ENCODE peak calls at places on chromosomes 11 and 22, in nine cellular contexts. Q, U, S, J, G, H, R, W and A are unnamed samples.

GRCh38 chr11:76978818-76979217 is 55.4 kb upstream of the B3GNT6 start:
- DNase-seq in Q (no peak), U (no peak), S (no peak), J (no peak), G (no peak), H (no peak), R (no peak), W (no peak), A (no peak)

GRCh38 chr11:35012467-35013191 is 96.2 kb downstream of the PDHX start:
- DNase-seq in Q (no peak), U (no peak), S (no peak), J (no peak), G (no peak), H (no peak), R (no peak), W (no peak), A (no peak)

GRCh38 chr22:22702159-22702873 is 57.9 kb downstream of the GGTLC2 start:
- DNase-seq in Q (peak), U (no peak), S (peak), J (no peak), G (no peak), H (no peak), R (no peak), W (no peak), A (no peak)

GRCh38 chr22:27990879-27991278 is 71.8 kb upstream of the PITPNB start:
- DNase-seq in Q (peak), U (peak), S (peak), J (peak), G (peak), H (peak), R (peak), W (peak), A (peak)

GRCh38 chr22:34917239-34917638 is 148.7 kb upstream of the ISX start:
- DNase-seq in Q (no peak), U (no peak), S (no peak), J (no peak), G (no peak), H (no peak), R (no peak), W (no peak), A (no peak)

GRCh38 chr11:92870241-92870826 is 99.1 kb upstream of the MTNR1B start:
- DNase-seq in Q (no peak), U (peak), S (no peak), J (no peak), G (no peak), H (no peak), R (no peak), W (no peak), A (no peak)

GRCh38 chr11:125164422-125165110 is at the start of gene PKNOX2:
- DNase-seq in Q (peak), U (peak), S (peak), J (peak), G (peak), H (peak), R (peak), W (peak), A (no peak)

GRCh38 chr22:49087163-49087562 is 740.5 kb downstream of the BRD1 start:
- DNase-seq in Q (no peak), U (no peak), S (no peak), J (no peak), G (no peak), H (no peak), R (no peak), W (peak), A (no peak)

GRCh38 chr11:84089072-84090057 is 803.2 kb upstream of the CCDC90B start:
- DNase-seq in Q (no peak), U (no peak), S (no peak), J (no peak), G (no peak), H (no peak), R (peak), W (no peak), A (no peak)

GRCh38 chr11:533586-534196 is 1.7 kb downstream of the HRAS start:
- DNase-seq in Q (no peak), U (no peak), S (peak), J (no peak), G (no peak), H (no peak), R (no peak), W (no peak), A (no peak)

GRCh38 chr11:2399488-2400068 is 972 bp upstream of the TSSC4 start:
- DNase-seq in Q (peak), U (no peak), S (no peak), J (no peak), G (no peak), H (no peak), R (no peak), W (no peak), A (peak)

GRCh38 chr22:24028533-24028932 is 17.4 kb downstream of the CABIN1 start:
- DNase-seq in Q (no peak), U (no peak), S (no peak), J (no peak), G (no peak), H (no peak), R (no peak), W (no peak), A (no peak)

GRCh38 chr11:15104166-15104565 is 10.6 kb upstream of the INSC start:
- DNase-seq in Q (no peak), U (peak), S (no peak), J (no peak), G (no peak), H (no peak), R (no peak), W (no peak), A (no peak)

GRCh38 chr11:101583180-101584128 is at the start of gene TRPC6:
- DNase-seq in Q (peak), U (peak), S (no peak), J (peak), G (no peak), H (peak), R (peak), W (peak), A (no peak)

GRCh38 chr11:126816655-126817054 is 183.9 kb downstream of the KIRREL3 start:
- DNase-seq in Q (no peak), U (no peak), S (no peak), J (no peak), G (no peak), H (no peak), R (peak), W (no peak), A (no peak)

GRCh38 chr11:104089481-104089880 is 53.0 kb downstream of the DDI1 start:
- DNase-seq in Q (no peak), U (no peak), S (no peak), J (no peak), G (no peak), H (no peak), R (no peak), W (no peak), A (no peak)

GRCh38 chr22:19223617-19224016 is 45.1 kb upstream of the SLC25A1 start:
- DNase-seq in Q (no peak), U (no peak), S (peak), J (no peak), G (no peak), H (no peak), R (no peak), W (no peak), A (no peak)

GRCh38 chr11:92527467-92527866 is 302.8 kb downstream of the FAT3 start:
- DNase-seq in Q (no peak), U (no peak), S (no peak), J (no peak), G (no peak), H (no peak), R (no peak), W (no peak), A (no peak)

GRCh38 chr11:66317766-66318575 is 1.1 kb upstream of the CD248 start:
- DNase-seq in Q (peak), U (peak), S (peak), J (peak), G (no peak), H (peak), R (peak), W (peak), A (no peak)

GRCh38 chr11:35290876-35291275 is 128.5 kb downstream of the SLC1A2 start:
- DNase-seq in Q (no peak), U (no peak), S (no peak), J (no peak), G (no peak), H (no peak), R (no peak), W (no peak), A (no peak)

GRCh38 chr22:50420015-50420414 is 54.8 kb downstream of the SBF1 start:
- DNase-seq in Q (no peak), U (no peak), S (no peak), J (peak), G (no peak), H (no peak), R (no peak), W (no peak), A (no peak)

GRCh38 chr22:44127353-44127752 is 53.4 kb upstream of the PARVG start:
- DNase-seq in Q (no peak), U (no peak), S (no peak), J (peak), G (no peak), H (no peak), R (no peak), W (peak), A (no peak)

GRCh38 chr11:11525283-11525682 is 96.5 kb downstream of the GALNT18 start:
- DNase-seq in Q (no peak), U (no peak), S (no peak), J (no peak), G (no peak), H (no peak), R (no peak), W (no peak), A (no peak)

GRCh38 chr22:29587938-29588699 is 7.2 kb upstream of the NIPSNAP1 start:
- DNase-seq in Q (no peak), U (peak), S (no peak), J (no peak), G (no peak), H (no peak), R (no peak), W (no peak), A (peak)

GRCh38 chr11:75949023-75949672 is 134.1 kb downstream of the UVRAG start:
- DNase-seq in Q (no peak), U (peak), S (no peak), J (no peak), G (no peak), H (no peak), R (no peak), W (no peak), A (no peak)

GRCh38 chr22:31800065-31800464 is 46.2 kb downstream of the DEPDC5 start:
- DNase-seq in Q (no peak), U (peak), S (no peak), J (no peak), G (no peak), H (no peak), R (no peak), W (no peak), A (no peak)

GRCh38 chr11:66146940-66147339 is 76.9 kb downstream of the PACS1 start:
- DNase-seq in Q (no peak), U (no peak), S (no peak), J (no peak), G (no peak), H (no peak), R (no peak), W (no peak), A (no peak)

GRCh38 chr11:60280412-60280811 is at the start of gene MS4A4A:
- DNase-seq in Q (peak), U (no peak), S (no peak), J (no peak), G (no peak), H (no peak), R (no peak), W (no peak), A (no peak)

GRCh38 chr11:44264761-44265160 is 45.2 kb downstream of the ALX4 start:
- DNase-seq in Q (no peak), U (no peak), S (no peak), J (no peak), G (no peak), H (no peak), R (no peak), W (no peak), A (no peak)

GRCh38 chr11:17752144-17752543 is 17.6 kb downstream of the KCNC1 start:
- DNase-seq in Q (no peak), U (no peak), S (no peak), J (peak), G (no peak), H (no peak), R (no peak), W (no peak), A (no peak)

GRCh38 chr11:92920295-92920694 is 49.2 kb upstream of the MTNR1B start:
- DNase-seq in Q (no peak), U (no peak), S (no peak), J (no peak), G (no peak), H (no peak), R (no peak), W (no peak), A (no peak)

GRCh38 chr11:118476676-118477075 is 40.4 kb downstream of the KMT2A start:
- DNase-seq in Q (no peak), U (no peak), S (no peak), J (no peak), G (no peak), H (no peak), R (no peak), W (no peak), A (no peak)

GRCh38 chr11:121656333-121657090 is 203.7 kb upstream of the SORL1-AS1 start:
- DNase-seq in Q (no peak), U (no peak), S (no peak), J (no peak), G (no peak), H (peak), R (no peak), W (peak), A (no peak)

GRCh38 chr11:2771758-2772466 is 72.1 kb upstream of the KCNQ1OT1 start:
- DNase-seq in Q (no peak), U (no peak), S (peak), J (peak), G (peak), H (no peak), R (no peak), W (peak), A (no peak)

GRCh38 chr11:19546325-19546724 is 166.3 kb upstream of the NAV2 start:
- DNase-seq in Q (no peak), U (no peak), S (no peak), J (no peak), G (no peak), H (no peak), R (no peak), W (no peak), A (no peak)

GRCh38 chr22:46069518-46070214 is 80.7 kb upstream of the PPARA start:
- DNase-seq in Q (peak), U (peak), S (peak), J (peak), G (peak), H (peak), R (peak), W (peak), A (no peak)
- TF ChIP-seq POLR2A in Q (peak), U (peak), S (no peak), J (no peak), G (peak), H (peak), R (peak), W (peak), A (peak)

DNA sequence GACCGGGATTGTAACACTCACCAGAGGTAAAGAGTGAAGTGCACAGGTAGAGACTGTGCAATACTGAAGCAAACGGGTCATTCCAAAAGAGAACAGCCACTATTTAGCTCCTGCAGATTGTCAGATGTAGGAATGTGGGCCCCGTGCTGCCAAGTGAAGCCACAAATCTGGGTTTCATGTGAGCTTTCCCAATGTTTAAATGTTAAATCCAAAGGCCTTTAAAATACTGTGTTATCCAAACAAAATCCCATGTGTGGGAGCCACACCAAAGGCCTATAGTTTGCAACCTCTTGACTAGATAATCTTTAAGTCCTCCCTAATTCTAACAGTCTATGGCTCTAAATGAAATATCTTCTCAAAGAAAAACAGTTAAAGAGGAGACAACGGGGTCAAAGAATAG is 43.3 kb downstream of the RBFOX2 start:
- DNase-seq in Q (no peak), U (no peak), S (no peak), J (no peak), G (no peak), H (no peak), R (no peak), W (no peak), A (no peak)
- TF ChIP-seq POLR2A in Q (no peak), U (no peak), S (no peak), J (no peak), G (no peak), H (no peak), R (no peak), W (no peak), A (no peak)

GRCh38 chr11:61883327-61883726 is 8.0 kb downstream of the FADS3 start:
- DNase-seq in Q (no peak), U (no peak), S (no peak), J (no peak), G (no peak), H (no peak), R (no peak), W (no peak), A (no peak)
- TF ChIP-seq POLR2A in Q (no peak), U (no peak), S (no peak), J (no peak), G (no peak), H (no peak), R (no peak), W (no peak), A (no peak)

GRCh38 chr22:41380993-41381328 is 781 bp upstream of the TEF start:
- DNase-seq in Q (peak), U (peak), S (peak), J (no peak), G (no peak), H (peak), R (peak), W (peak), A (peak)
- TF ChIP-seq POLR2A in Q (peak), U (peak), S (peak), J (peak), G (peak), H (peak), R (peak), W (peak), A (no peak)

DNA sequence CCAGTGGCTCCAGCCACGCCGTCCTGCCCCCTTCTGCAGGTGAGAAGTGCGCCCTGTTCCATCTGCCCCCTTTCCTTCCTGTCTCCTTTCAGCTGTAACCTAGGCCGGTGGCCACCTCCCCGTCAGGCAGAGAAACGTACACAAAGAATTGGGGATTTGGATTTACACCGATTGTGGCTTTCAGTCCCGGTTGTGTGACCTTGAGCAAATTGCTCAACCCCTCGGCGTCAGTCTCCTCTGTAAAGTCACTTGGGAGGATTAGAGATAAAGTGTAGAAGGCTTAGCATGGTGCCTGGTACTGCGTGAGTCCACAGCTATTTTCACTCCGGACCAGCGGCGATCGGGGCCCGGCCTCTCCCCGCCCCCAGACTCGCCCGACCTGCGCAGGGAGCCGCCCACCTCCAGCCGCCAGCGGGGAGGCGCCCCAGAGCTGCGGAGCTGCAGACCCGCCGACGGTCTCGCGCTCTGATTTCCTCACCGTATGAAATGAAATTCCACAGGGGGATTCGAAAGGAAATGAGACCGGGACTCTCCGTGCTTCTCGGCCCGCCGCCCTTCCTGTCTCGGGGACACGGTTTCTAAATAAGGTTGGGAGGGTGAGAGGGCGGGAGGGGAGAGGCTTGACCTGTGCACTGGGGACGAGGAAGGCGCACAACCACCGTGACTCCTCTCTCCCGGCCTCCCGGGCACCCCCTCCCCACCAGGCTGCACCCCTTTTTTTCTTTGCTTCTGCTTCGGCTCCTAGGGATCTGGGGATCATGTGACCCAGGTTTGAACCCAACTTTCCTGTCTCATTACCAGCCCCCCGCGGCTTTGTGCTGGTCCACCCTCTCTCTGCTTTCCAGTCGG is 703 bp upstream of the FZD4 start:
- DNase-seq in Q (peak), U (peak), S (peak), J (peak), G (peak), H (peak), R (peak), W (peak), A (peak)
- TF ChIP-seq POLR2A in Q (peak), U (no peak), S (no peak), J (no peak), G (peak), H (peak), R (peak), W (peak), A (no peak)